ENCODE peak calls at places on chromosomes 6 and 20, in eight cellular contexts. P, L, N, Y, H, D, C and S are unnamed samples.

GRCh38 chr20:57831326-57831991 is 121.6 kb upstream of the PMEPA1 start:
- DNase-seq in P (no peak), L (no peak), N (no peak), Y (no peak), H (no peak), D (no peak), C (no peak), S (no peak)

GRCh38 chr6:140105857-140106256 is 731.4 kb upstream of the CITED2 start:
- DNase-seq in P (peak), L (peak), N (peak), Y (no peak), H (peak), D (no peak), C (peak), S (no peak)

GRCh38 chr20:47125553-47126373 is 230.7 kb downstream of the ZMYND8 start:
- DNase-seq in P (no peak), L (peak), N (peak), Y (peak), H (no peak), D (no peak), C (no peak), S (peak)

GRCh38 chr6:5765141-5765760 is 241.5 kb downstream of the NRN1 start:
- DNase-seq in P (no peak), L (no peak), N (no peak), Y (no peak), H (no peak), D (no peak), C (no peak), S (no peak)

GRCh38 chr6:35181313-35181932 is 32.3 kb upstream of the SCUBE3 start:
- DNase-seq in P (no peak), L (peak), N (no peak), Y (no peak), H (peak), D (no peak), C (no peak), S (no peak)

GRCh38 chr6:152368761-152369624 is 268.2 kb downstream of the SYNE1 start:
- DNase-seq in P (no peak), L (peak), N (peak), Y (peak), H (peak), D (no peak), C (no peak), S (peak)

GRCh38 chr6:142551145-142551811 is 249.5 kb downstream of the ADGRG6 start:
- DNase-seq in P (no peak), L (no peak), N (peak), Y (peak), H (no peak), D (peak), C (peak), S (no peak)

GRCh38 chr6:166423781-166424180 is 41.0 kb upstream of the MPC1 start:
- DNase-seq in P (no peak), L (no peak), N (peak), Y (no peak), H (no peak), D (no peak), C (no peak), S (no peak)

GRCh38 chr20:63258826-63259225 is 4.6 kb upstream of the NKAIN4 start:
- DNase-seq in P (no peak), L (peak), N (no peak), Y (no peak), H (peak), D (no peak), C (no peak), S (no peak)

GRCh38 chr20:63259734-63260460 is 5.6 kb upstream of the NKAIN4 start:
- DNase-seq in P (no peak), L (no peak), N (no peak), Y (no peak), H (no peak), D (no peak), C (no peak), S (no peak)

GRCh38 chr20:63260521-63260920 is 6.3 kb upstream of the NKAIN4 start:
- DNase-seq in P (no peak), L (no peak), N (no peak), Y (no peak), H (no peak), D (no peak), C (no peak), S (no peak)

GRCh38 chr20:63261808-63262528 is 7.7 kb upstream of the NKAIN4 start:
- DNase-seq in P (no peak), L (no peak), N (no peak), Y (no peak), H (no peak), D (no peak), C (no peak), S (no peak)

DNA sequence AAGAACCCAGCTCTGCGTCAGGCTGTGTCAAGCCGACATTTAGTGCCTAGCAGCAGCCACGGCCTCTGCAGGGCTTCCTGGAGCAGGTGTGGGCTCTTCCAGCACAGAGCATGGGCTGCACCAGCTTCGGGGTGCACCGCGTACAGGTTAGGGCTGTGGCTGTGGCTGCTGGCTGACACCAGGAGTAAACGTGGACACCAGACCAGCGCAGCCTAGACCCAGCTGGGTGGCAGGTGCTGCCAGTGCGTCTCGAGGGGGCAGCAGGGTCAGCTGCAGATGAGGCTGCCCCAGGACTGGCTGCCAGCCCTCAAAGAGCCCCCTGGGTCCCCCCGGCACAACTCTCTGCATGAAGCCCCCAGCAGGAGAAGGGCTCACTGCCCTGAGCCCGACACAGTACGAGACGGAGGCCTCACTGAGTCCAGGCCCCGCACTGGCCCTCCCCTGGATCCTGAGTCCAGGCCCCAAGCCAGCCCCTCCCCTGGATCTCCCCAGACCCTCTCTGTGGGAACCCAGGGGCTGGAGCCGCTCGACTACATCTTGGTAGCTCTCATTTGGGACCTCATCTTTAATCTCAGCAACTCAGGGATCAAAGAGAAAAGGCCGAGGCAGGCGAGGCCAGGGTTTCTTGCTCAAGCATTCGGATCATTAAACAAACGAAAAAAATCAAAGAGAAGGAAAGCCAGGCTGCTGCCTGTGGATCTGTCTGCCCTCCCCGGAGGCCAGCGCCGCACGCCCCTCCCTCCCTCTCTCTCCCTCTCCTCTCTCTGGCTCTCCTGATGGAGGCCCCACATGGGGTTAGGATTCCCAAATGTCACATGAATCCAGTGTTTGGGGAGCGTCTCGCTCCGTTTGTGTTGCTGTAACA is 6.9 kb upstream of the NKAIN4 start:
- DNase-seq in P (no peak), L (peak), N (peak), Y (no peak), H (no peak), D (no peak), C (no peak), S (no peak)
- H3K4me3 ChIP-seq in P (no peak), L (no peak), N (no peak), Y (no peak), H (no peak), D (no peak), C (no peak), S (no peak)

GRCh38 chr20:50572922-50573777 is 63.0 kb downstream of the PTPN1 start:
- DNase-seq in P (peak), L (peak), N (no peak), Y (no peak), H (no peak), D (no peak), C (no peak), S (no peak)

GRCh38 chr20:50568549-50568942 is 58.4 kb downstream of the PTPN1 start:
- DNase-seq in P (no peak), L (no peak), N (no peak), Y (no peak), H (no peak), D (no peak), C (no peak), S (no peak)

GRCh38 chr20:50571466-50571865 is 61.3 kb downstream of the PTPN1 start:
- DNase-seq in P (no peak), L (no peak), N (no peak), Y (no peak), H (no peak), D (no peak), C (no peak), S (no peak)

GRCh38 chr20:50567860-50568548 is 57.8 kb downstream of the PTPN1 start:
- DNase-seq in P (no peak), L (no peak), N (no peak), Y (no peak), H (no peak), D (no peak), C (no peak), S (no peak)

DNA sequence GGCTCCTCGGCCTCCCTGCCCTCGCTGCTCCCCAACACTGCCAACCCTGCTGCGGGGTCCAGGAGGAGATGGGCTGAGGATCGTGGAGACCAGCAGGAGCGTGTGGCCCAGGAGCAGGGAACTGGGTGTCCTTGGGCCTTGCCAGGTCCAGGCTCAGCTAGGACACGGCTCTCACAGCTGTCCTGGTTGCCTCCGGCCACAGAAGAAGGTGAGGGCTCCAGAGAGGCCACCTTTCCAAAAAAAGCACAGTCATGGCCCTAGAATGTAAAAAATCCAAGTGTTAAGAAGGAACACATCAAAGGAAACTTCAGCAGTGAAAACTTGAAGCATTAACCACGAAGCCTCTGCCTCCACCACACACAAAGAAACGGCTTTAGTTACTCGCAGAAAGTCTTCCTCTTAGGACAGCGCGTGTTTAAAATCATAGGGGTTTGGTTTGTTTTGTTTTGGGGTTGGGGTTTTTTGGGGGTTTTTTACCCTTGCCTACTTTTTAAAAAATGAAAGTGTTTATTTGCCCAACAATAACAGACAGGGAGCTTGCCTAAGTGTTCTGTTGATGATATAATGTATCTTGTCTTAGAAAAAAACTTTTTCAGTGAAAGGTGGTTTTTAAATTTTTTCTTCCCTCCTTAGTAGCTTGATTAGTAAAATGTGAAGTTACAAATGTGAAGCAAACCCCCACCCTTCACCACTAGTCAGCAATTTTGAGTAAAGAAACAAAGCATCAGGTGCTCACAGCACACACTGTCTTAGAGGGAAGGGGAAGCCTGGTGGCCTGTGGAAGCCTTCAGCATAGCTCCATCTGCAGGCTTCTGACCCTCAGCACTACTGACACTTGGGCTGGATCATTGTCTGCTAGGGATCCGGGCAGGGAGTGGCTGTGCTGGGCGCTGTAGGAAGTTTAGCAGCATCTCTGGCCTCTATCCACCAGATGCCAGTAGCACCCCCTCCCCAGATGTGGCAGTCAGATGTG is 60.0 kb downstream of the PTPN1 start:
- DNase-seq in P (no peak), L (peak), N (peak), Y (no peak), H (peak), D (no peak), C (no peak), S (no peak)
- TF ChIP-seq CTCF in P (peak), L (peak), N (peak), Y (no peak), H (peak), D (peak), C (peak), S (peak)

DNA sequence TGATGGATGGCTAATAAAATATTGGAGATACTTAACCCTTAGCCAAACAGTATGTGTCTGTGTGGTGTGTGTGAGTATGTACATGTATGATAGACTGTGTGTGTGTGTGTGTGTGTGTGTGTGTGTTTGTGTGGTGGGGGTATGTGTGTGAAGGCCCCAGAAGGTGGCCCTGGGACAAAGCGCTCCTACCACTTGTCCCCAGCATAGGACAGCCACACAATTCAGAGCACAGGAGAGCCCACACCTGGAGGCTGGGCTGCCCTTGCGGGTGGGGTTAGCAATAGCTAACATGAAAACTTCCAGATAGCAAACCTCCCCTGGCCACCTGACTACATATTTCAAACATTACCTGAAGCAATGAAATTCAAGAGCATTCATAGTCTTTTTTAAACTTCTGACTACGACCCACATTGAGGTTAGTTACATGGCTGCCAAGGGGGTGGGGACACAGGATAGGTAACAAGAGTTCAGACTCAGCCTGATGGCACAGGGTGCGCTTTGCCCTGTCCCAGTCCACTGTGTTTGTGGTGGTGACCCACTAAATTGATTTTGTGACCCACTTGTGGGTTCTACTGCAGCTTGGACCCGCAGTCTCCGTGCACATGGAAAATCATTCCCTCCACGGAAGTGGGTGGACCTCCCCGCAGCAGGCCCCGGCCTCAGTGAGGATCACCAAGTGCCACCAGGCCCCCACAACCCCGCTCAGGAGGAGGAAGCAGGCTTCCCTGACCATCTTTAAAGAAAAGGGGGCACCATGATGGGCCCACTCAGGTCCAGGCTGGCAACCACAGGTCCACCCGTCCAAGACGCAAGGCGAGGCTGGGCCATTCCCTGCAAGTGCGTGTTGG is 34.8 kb downstream of the ZC3H12D start:
- DNase-seq in P (no peak), L (no peak), N (no peak), Y (no peak), H (no peak), D (no peak), C (no peak), S (no peak)
- H3K4me3 ChIP-seq in P (peak), L (no peak), N (peak), Y (no peak), H (peak), D (peak), C (peak), S (peak)

DNA sequence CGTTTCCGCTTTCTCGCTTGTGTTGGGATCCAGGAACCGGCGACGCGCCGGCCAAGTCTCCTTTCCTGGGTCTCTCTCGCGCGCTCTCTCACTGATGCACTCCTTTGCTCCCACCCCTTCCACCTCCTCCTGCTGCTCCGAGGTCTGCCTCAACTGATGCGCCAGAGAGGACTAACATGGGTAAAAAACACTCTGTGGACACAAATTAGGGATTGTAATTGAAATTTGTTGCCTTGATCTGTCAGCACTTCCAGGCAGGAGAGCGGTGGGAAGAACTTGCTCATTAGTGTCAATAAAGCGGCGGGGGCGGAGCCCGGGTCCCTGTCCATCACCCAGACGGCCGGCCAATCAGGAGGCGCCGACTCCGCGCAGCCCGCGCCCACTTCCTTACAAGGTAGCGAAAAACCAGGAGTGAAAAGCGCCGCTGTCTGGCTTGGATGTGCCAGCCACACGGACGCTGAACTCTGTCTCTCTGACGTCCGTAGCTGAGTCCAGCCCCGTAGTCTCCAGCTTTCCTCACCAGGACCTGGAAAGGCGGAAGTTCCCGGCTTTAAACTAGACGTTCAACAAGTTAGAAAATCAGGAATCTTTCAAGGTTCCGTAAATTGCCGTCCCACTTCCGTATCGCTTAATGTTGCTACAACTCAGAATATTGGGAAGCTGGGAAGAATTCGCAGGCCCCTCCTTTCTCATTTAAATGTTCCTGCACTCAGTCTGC is at the start of gene TBX18:
- DNase-seq in P (peak), L (peak), N (peak), Y (peak), H (peak), D (peak), C (peak), S (peak)
- TF ChIP-seq CTCF in P (peak), L (no peak), N (no peak), Y (no peak), H (no peak), D (no peak), C (peak), S (no peak)

GRCh38 chr20:48651960-48652359 is 175.8 kb downstream of the PREX1 start:
- DNase-seq in P (no peak), L (no peak), N (no peak), Y (no peak), H (no peak), D (no peak), C (no peak), S (no peak)
- H3K4me3 ChIP-seq in P (no peak), L (no peak), N (no peak), Y (no peak), H (no peak), D (no peak), C (no peak), S (no peak)